ENCODE peak calls at places on chromosomes 2 and 18, in eight cellular contexts. P, L, K, B, A, F, C and V are unnamed samples.

GRCh38 chr2:190340369-190340768 is 3.0 kb upstream of the INPP1 start:
- DNase-seq in P (no peak), L (no peak), K (no peak), B (no peak), A (peak; percentile 23), F (peak; percentile 58), C (peak; percentile 67), V (peak; percentile 79)

GRCh38 chr2:171652411-171652775 is 34.9 kb upstream of the DYNC1I2 start:
- DNase-seq in P (no peak), L (no peak), K (no peak), B (peak; percentile 41), A (peak; percentile 23), F (no peak), C (no peak), V (no peak)

GRCh38 chr2:54440050-54440449 is 16.1 kb upstream of the SPTBN1 start:
- DNase-seq in P (no peak), L (no peak), K (no peak), B (no peak), A (no peak), F (no peak), C (no peak), V (no peak)

GRCh38 chr18:59742325-59743111 is 45.3 kb upstream of the CCBE1 start:
- DNase-seq in P (no peak), L (no peak), K (no peak), B (no peak), A (peak; percentile 24), F (no peak), C (no peak), V (no peak)

GRCh38 chr2:230496891-230497290 is 80.9 kb downstream of the SP100 start:
- DNase-seq in P (no peak), L (peak; percentile 83), K (no peak), B (peak; percentile 29), A (no peak), F (no peak), C (no peak), V (no peak)

GRCh38 chr18:22503803-22504202 is 86.1 kb upstream of the CTAGE1 start:
- DNase-seq in P (peak; percentile 66), L (no peak), K (no peak), B (no peak), A (no peak), F (no peak), C (no peak), V (no peak)

GRCh38 chr2:112817082-112817481 is 19.5 kb downstream of the IL1B start:
- DNase-seq in P (no peak), L (no peak), K (no peak), B (no peak), A (no peak), F (no peak), C (no peak), V (peak; percentile 28)

GRCh38 chr2:19217203-19217602 is 141.2 kb downstream of the OSR1 start:
- DNase-seq in P (no peak), L (no peak), K (no peak), B (no peak), A (no peak), F (no peak), C (no peak), V (no peak)

GRCh38 chr2:151063271-151063670 is 198.4 kb downstream of the RBM43 start:
- DNase-seq in P (peak; percentile 4), L (no peak), K (peak; percentile 49), B (no peak), A (no peak), F (no peak), C (no peak), V (no peak)

GRCh38 chr2:28754321-28754720 is 2.7 kb downstream of the PPP1CB start:
- DNase-seq in P (peak; percentile 34), L (no peak), K (no peak), B (no peak), A (peak; percentile 27), F (peak; percentile 11), C (no peak), V (no peak)

GRCh38 chr2:158015428-158016076 is 86.1 kb upstream of the UPP2 start:
- DNase-seq in P (no peak), L (no peak), K (no peak), B (no peak), A (no peak), F (no peak), C (no peak), V (no peak)

GRCh38 chr2:241869087-241869961 is at the start of gene RTP5:
- DNase-seq in P (no peak), L (no peak), K (peak; percentile 38), B (no peak), A (peak; percentile 12), F (no peak), C (no peak), V (no peak)

GRCh38 chr2:65320042-65320711 is 92.5 kb downstream of the ACTR2 start:
- DNase-seq in P (peak; percentile 69), L (peak; percentile 42), K (no peak), B (no peak), A (peak; percentile 97), F (no peak), C (peak; percentile 64), V (peak; percentile 53)

GRCh38 chr2:32926708-32927084 is 20.1 kb upstream of the LTBP1 start:
- DNase-seq in P (peak; percentile 40), L (peak; percentile 37), K (no peak), B (no peak), A (peak; percentile 18), F (peak; percentile 55), C (no peak), V (peak; percentile 62)

GRCh38 chr2:33583194-33583938 is 15.7 kb downstream of the FAM98A start:
- DNase-seq in P (peak; percentile 49), L (peak; percentile 53), K (peak; percentile 57), B (peak; percentile 41), A (peak; percentile 60), F (peak; percentile 53), C (no peak), V (peak; percentile 70)

GRCh38 chr18:72762505-72763122 is 105.2 kb downstream of the NETO1 start:
- DNase-seq in P (peak; percentile 75), L (peak; percentile 30), K (peak; percentile 30), B (peak; percentile 72), A (peak; percentile 84), F (peak; percentile 71), C (peak; percentile 6), V (peak; percentile 73)

DNA sequence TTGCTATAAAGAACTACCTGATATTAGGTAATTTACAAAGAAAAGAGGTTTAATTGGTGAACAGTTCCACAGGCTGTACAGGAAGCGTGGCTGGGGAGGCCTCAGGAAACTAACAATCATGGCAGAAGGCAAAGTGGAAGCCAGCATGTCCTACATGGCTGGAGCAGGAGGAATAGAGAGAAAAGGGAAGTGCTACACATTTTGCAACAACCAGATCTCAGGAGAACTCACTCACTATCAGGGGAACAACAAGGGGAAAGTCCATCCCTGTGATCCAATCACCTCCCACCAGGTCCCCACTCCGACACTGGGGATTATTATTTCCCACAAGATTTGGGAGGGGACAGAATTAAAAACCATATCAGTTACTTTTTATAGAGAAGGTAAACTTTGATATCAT is 273.5 kb upstream of the MMADHC start:
- DNase-seq in P (no peak), L (no peak), K (no peak), B (no peak), A (no peak), F (no peak), C (no peak), V (no peak)
- H2AFZ ChIP-seq in P (no peak overlapping the region), L (no peak overlapping the region), K (no peak overlapping the region), B (no peak overlapping the region), A (no peak overlapping the region), F (peak overlapping the region; percentile 75), C (no peak overlapping the region), V (no peak overlapping the region)

DNA sequence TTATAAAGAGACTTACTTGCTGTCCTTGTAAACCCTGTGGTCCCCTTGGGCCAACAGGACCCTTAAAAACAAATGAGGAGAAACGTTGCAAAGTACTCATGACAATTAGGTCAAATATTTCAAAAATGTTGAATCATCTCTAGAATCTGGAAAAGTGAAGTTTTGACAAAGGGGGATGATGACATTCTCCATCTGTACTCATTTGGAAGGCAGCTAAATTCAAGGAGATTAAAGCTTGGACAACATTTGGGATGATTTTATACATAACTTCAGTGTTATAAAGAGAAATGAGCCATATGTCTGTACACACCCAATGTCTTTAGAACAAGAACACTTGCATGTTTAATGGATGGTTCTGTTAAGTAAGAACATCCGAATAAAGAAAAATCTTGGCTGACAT is 92.9 kb downstream of the COL5A2 start:
- DNase-seq in P (no peak), L (no peak), K (no peak), B (no peak), A (peak; percentile 51), F (no peak), C (no peak), V (no peak)
- TF ChIP-seq EZH2phosphoT487 in P (no peak), L (no peak), K (no peak), B (no peak), A (no peak), F (no peak), C (no peak), V (no peak)

GRCh38 chr2:237129625-237130263 is 44.1 kb downstream of the COPS8 start:
- DNase-seq in P (no peak), L (no peak), K (no peak), B (no peak), A (no peak), F (no peak), C (no peak), V (no peak)

GRCh38 chr2:237128845-237129592 is 43.3 kb downstream of the COPS8 start:
- DNase-seq in P (no peak), L (no peak), K (no peak), B (no peak), A (no peak), F (no peak), C (no peak), V (no peak)

GRCh38 chr2:237126519-237126918 is 40.8 kb downstream of the COPS8 start:
- DNase-seq in P (no peak), L (no peak), K (no peak), B (no peak), A (no peak), F (no peak), C (no peak), V (no peak)

GRCh38 chr2:237125967-237126366 is 40.3 kb downstream of the COPS8 start:
- DNase-seq in P (peak; percentile 59), L (no peak), K (no peak), B (no peak), A (no peak), F (no peak), C (no peak), V (no peak)

GRCh38 chr2:237128026-237128703 is 42.5 kb downstream of the COPS8 start:
- DNase-seq in P (peak; percentile 95), L (no peak), K (peak; percentile 28), B (no peak), A (peak; percentile 93), F (peak; percentile 44), C (peak; percentile 77), V (peak; percentile 28)
- TF ChIP-seq CTCF in P (no peak), L (no peak), K (peak; percentile 24), B (no peak), A (peak; percentile 24), F (no peak), C (no peak), V (no peak)

DNA sequence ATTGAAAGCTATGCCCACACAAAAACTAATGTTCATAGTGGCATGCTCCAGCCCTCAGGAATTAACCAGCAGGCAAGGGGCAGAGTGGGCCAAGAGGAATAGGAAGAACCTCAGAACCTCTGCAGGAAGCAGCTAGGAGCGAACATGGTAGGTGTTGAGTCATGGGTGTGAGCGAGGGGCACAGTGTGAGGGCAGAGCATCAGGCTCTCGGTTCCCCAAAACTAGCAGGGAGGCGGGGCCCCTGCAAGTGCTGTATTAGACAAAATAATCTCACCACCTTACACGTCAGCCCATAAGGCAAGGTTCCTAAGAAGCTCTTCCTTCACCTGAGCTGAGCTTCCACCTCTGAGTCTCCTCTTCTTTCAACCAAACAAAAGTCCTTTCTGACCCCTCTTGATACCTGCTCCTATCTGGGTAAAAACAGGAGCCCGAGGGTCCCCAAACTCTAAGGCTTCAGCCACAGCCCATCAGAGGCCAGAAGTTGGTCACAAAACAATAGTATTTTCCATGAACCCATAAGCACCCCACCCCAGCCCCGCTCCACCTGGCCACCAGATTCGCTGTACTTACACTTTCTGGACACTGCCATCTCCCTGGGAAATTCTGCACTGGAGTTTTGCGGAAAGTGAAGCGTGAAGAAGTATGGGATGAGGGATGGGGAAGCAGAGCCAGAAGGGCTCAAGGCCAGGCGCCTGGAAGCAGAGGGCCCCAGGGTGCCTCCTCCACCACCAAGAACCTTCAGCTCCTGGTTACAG is 5.3 kb upstream of the RUFY4 start:
- DNase-seq in P (no peak), L (peak; percentile 7), K (no peak), B (no peak), A (no peak), F (no peak), C (no peak), V (no peak)
- H2AFZ ChIP-seq in P (no peak overlapping the region), L (no peak overlapping the region), K (no peak overlapping the region), B (no peak overlapping the region), A (no peak overlapping the region), F (no peak overlapping the region), C (no peak overlapping the region), V (no peak overlapping the region)